ENCODE peak calls at places on chromosomes 11 and 22, in nine cellular contexts. K is AG04450, I is A673, O is transverse colon, Y is heart right ventricle, E is left ventricle myocardium inferior, P is body of pancreas, W is fibroblast of lung, V is IMR-90. R is an unnamed sample.
A peak's percentile ranks its signal among the peaks of the same experiment; 100 is the strongest.

GRCh38 chr11:6599449-6599848 is 4.0 kb downstream of the RRP8 start:
- DNase-seq in P (no peak), W (no peak), E (no peak), I (no peak), Y (no peak), K (no peak), O (no peak), V (no peak), R (no peak)

GRCh38 chr11:28760676-28761390 is 652.6 kb downstream of the METTL15 start:
- DNase-seq in W (peak; percentile 87), E (no peak), K (no peak), P (no peak), I (no peak), V (peak; percentile 27), Y (no peak), O (no peak), R (no peak)

GRCh38 chr11:129223260-129223659 is 31.1 kb upstream of the ARHGAP32 start:
- DNase-seq in K (no peak), V (no peak), E (no peak), Y (no peak), P (no peak), O (no peak), W (no peak), I (no peak), R (no peak)

GRCh38 chr11:90222152-90222458 is 744 bp downstream of the CHORDC1 start:
- DNase-seq in E (no peak), V (no peak), Y (no peak), K (no peak), I (no peak), P (no peak), O (no peak), W (no peak), R (no peak)

GRCh38 chr11:19597194-19597593 is 115.4 kb upstream of the NAV2 start:
- DNase-seq in K (no peak), Y (no peak), V (peak; percentile 85), P (no peak), I (no peak), O (no peak), W (peak; percentile 80), E (no peak), R (no peak)

GRCh38 chr11:132137981-132138313 is 767.5 kb downstream of the NTM start:
- DNase-seq in V (peak; percentile 26), E (no peak), Y (no peak), I (no peak), O (no peak), K (no peak), W (no peak), P (no peak), R (no peak)

GRCh38 chr22:22463855-22464540 is 44.5 kb downstream of the ZNF280B start:
- DNase-seq in E (no peak), I (peak; percentile 83), Y (peak; percentile 51), W (peak; percentile 40), V (peak; percentile 57), K (peak; percentile 34), O (peak; percentile 44), P (peak; percentile 60), R (peak; percentile 35)

GRCh38 chr11:86551286-86551685 is 121.1 kb downstream of the ME3 start:
- DNase-seq in W (peak; percentile 98), E (no peak), V (peak; percentile 95), O (no peak), K (peak; percentile 76), I (peak; percentile 29), P (peak; percentile 67), Y (peak; percentile 40), R (no peak)

GRCh38 chr11:76004400-76004799 is 189.4 kb downstream of the UVRAG start:
- DNase-seq in K (no peak), O (no peak), V (no peak), W (no peak), I (no peak), E (no peak), Y (no peak), P (no peak), R (no peak)

GRCh38 chr11:2816517-2816916 is 69.1 kb downstream of the CDKN1C start:
- DNase-seq in K (no peak), V (no peak), P (no peak), O (no peak), E (no peak), I (no peak), Y (no peak), W (no peak), R (no peak)

GRCh38 chr22:23204541-23205157 is 24.3 kb downstream of the BCR start:
- DNase-seq in E (peak; percentile 85), O (no peak), P (peak; percentile 82), V (no peak), W (peak; percentile 38), I (no peak), K (no peak), Y (peak; percentile 86), R (peak; percentile 77)

GRCh38 chr22:36386351-36386899 is 1.3 kb downstream of the MYH9 start:
- DNase-seq in O (peak; percentile 69), K (no peak), P (no peak), Y (no peak), I (peak; percentile 45), V (no peak), W (peak; percentile 44), E (no peak), R (no peak)

GRCh38 chr22:25219948-25220442 is 556 bp downstream of the CRYBB2 start:
- DNase-seq in P (no peak), I (no peak), Y (no peak), O (no peak), K (no peak), W (no peak), V (no peak), E (no peak), R (no peak)

GRCh38 chr11:65429724-65430405 is 7.3 kb downstream of the NEAT1 start:
- DNase-seq in P (peak; percentile 82), K (no peak), I (no peak), W (peak; percentile 79), Y (peak; percentile 72), O (peak; percentile 82), E (peak; percentile 72), V (peak; percentile 80), R (peak; percentile 80)

DNA sequence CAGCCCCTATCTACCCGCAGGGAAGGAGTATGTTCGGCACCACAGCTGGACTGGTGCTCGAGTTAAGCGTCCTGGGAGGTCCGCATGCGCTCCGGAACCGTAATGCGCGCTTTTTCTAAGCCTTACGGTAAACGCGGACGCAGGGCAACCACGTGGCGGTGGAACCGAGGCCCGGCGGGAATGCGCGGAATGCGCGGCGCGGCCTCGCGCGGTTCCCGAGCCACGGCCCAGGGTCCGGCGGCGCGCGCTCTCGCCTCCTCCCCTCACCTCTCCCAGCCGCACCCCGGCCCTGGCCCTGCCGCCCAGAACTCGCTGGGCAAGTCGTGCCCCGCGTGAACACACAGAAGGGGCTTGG is 4.5 kb upstream of the CCND1 start:
- DNase-seq in E (peak; percentile 83), V (peak; percentile 90), P (peak; percentile 61), O (peak; percentile 73), K (peak; percentile 86), Y (peak; percentile 88), W (peak; percentile 91), I (peak; percentile 92), R (peak; percentile 62)
- H3K4me3 ChIP-seq in E (peak overlapping the region; percentile 96), V (peak overlapping the region; percentile 1), P (no peak overlapping the region), O (peak overlapping the region; percentile 26), K (peak overlapping the region; percentile 47), Y (peak overlapping the region; percentile 89), W (peak overlapping the region; percentile 38), I (peak overlapping the region; percentile 86), R (peak overlapping the region; percentile 39)

DNA sequence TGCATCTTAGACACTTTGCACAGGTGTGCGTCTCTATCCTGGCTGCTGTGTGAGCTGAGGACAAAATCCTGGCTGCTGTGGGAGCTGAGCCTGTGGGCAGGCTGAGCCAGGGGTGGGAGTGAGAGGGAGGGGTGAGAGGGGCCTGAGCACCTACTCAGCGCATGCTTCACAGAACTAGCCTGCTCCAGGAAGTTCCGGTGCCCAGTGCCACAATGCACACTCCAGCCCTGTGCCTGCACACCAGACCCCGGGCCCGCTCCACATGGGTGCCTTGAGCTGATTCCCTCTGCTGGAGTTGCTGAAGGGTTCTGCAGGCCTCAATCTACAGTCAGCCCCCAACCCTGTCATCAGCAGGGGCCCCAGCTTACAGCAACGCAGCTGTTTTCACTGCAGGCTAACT is 1377.8 kb downstream of the TBC1D22A start:
- DNase-seq in E (no peak), V (no peak), P (no peak), O (no peak), W (no peak), Y (no peak), I (no peak), K (no peak), R (no peak)
- H3K9me3 ChIP-seq in E (no peaks in the 10 kb centered on the region), V (peaks cover 56% of the 10 kb centered on the region), P (no peaks in the 10 kb centered on the region), O (peaks cover 2% of the 10 kb centered on the region), W (no peaks in the 10 kb centered on the region), Y (no peaks in the 10 kb centered on the region), I (no peaks in the 10 kb centered on the region), K (peaks cover 67% of the 10 kb centered on the region), R (no peaks in the 10 kb centered on the region)

GRCh38 chr11:70005107-70005818 is 72.9 kb upstream of the ANO1 start:
- DNase-seq in O (no peak), K (peak; percentile 89), P (no peak), W (peak; percentile 87), I (no peak), E (no peak), V (peak; percentile 96), Y (no peak), R (no peak)
- TF ChIP-seq CTCF in O (no peak), K (no peak), P (no peak), W (no peak), I (no peak), E (no peak), V (no peak), Y (no peak), R (no peak)

DNA sequence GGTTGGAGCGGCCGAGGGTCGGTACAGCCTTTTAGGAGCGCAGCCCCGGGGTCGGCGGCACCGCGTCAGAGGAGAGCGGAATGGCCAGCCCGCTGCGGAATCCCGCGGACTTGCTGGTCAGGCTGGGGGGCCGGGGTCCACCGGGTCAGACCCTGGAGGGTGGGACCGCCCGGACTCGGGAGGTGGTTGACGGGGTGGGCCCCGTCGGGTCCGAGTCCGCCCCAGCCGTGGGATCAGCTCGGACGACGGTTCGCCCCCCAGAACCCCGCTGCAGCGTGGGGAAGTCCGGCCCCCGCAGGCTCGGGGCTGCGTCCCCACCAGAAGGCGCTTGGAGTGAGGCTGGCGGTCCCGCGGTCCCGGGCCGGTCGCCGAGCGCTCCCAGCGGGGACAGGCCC is 301 bp upstream of the ADM2 start:
- DNase-seq in I (no peak), W (no peak), Y (no peak), O (no peak), E (no peak), P (no peak), V (no peak), K (no peak), R (no peak)
- H3K4me3 ChIP-seq in I (peak overlapping the region; percentile 82), W (peak overlapping the region; percentile 60), Y (peak overlapping the region; percentile 41), O (peak overlapping the region; percentile 59), E (peak overlapping the region; percentile 63), P (peak overlapping the region; percentile 22), V (peak overlapping the region; percentile 57), K (peak overlapping the region; percentile 69), R (peak overlapping the region; percentile 57)

DNA sequence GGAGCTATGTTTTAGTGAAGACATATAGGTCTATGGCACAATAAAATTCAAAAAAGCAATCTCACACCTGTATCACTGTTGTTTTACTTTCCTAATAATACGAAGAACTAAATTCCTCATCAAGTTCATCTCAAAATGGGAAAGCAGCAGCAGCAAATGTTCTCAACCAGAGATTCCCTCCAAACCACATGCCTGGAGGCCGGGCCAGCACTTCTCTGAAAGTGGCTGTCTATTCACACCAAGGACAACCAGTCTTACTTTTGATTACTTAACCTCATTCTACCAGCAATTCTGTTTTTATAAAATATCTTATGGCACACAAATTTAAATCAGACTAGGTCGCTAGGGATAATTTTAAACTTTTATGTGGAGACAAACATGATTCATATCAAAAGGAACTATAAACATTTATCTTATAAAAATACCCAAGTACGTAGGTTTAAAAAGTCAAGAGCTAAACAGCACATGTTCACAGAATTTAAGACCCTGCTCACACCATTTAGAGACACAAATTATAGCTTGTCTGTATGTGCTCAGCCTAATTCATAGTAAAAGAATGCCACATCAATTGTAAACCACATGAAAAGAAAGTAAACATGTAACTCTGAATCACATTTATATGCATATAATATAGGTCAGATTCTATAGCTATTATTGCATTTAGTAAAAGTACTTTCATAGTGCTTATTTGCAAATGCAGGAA is 46.1 kb downstream of the RRAS2 start:
- DNase-seq in K (peak; percentile 51), I (no peak), E (no peak), O (no peak), Y (no peak), V (peak; percentile 91), P (no peak), W (peak; percentile 72), R (no peak)
- H3K9me3 ChIP-seq in K (no peaks in the 10 kb centered on the region), I (no peaks in the 10 kb centered on the region), E (no peaks in the 10 kb centered on the region), O (no peaks in the 10 kb centered on the region), Y (no peaks in the 10 kb centered on the region), V (no peaks in the 10 kb centered on the region), P (no peaks in the 10 kb centered on the region), W (no peaks in the 10 kb centered on the region), R (no peaks in the 10 kb centered on the region)

R was measured in stomach.